ENCODE peak calls at places on chromosome 6, in four cellular contexts. L, I, Z and A are unnamed samples.

GRCh38 chr6:44001318-44001868 is 125.9 kb downstream of the MRPL14 start:
- DNase-seq in L (peak), I (no peak), Z (no peak), A (no peak)

GRCh38 chr6:75524322-75524972 is 30.8 kb upstream of the FILIP1 start:
- DNase-seq in L (no peak), I (no peak), Z (no peak), A (no peak)

GRCh38 chr6:125728739-125729138 is 20.7 kb upstream of the HEY2 start:
- DNase-seq in L (no peak), I (no peak), Z (no peak), A (no peak)

GRCh38 chr6:63523630-63524029 is 48.6 kb upstream of the LOC128125822 start:
- DNase-seq in L (no peak), I (no peak), Z (no peak), A (no peak)

GRCh38 chr6:147586044-147586443 is 77.6 kb downstream of the SAMD5 start:
- DNase-seq in L (no peak), I (peak), Z (peak), A (no peak)

GRCh38 chr6:12490904-12491571 is 200.9 kb downstream of the EDN1 start:
- DNase-seq in L (no peak), I (no peak), Z (no peak), A (no peak)

GRCh38 chr6:157675859-157676640 is 147.0 kb upstream of the SNX9 start:
- DNase-seq in L (no peak), I (no peak), Z (no peak), A (no peak)

GRCh38 chr6:150296890-150297289 is 71.9 kb upstream of the IYD start:
- DNase-seq in L (no peak), I (no peak), Z (no peak), A (no peak)

GRCh38 chr6:101626264-101626663 is 232.8 kb downstream of the GRIK2 start:
- DNase-seq in L (no peak), I (no peak), Z (no peak), A (no peak)

GRCh38 chr6:15429146-15430110 is 183.6 kb downstream of the JARID2 start:
- DNase-seq in L (no peak), I (no peak), Z (no peak), A (no peak)

GRCh38 chr6:3811191-3811590 is 38.0 kb upstream of the FAM50B start:
- DNase-seq in L (no peak), I (no peak), Z (no peak), A (no peak)

GRCh38 chr6:100117680-100118079 is 123.7 kb upstream of the MCHR2 start:
- DNase-seq in L (no peak), I (no peak), Z (no peak), A (no peak)

GRCh38 chr6:137847748-137848147 is 19.3 kb upstream of the TNFAIP3 start:
- DNase-seq in L (no peak), I (no peak), Z (no peak), A (no peak)

GRCh38 chr6:158879180-158879579 is 60.0 kb upstream of the EZR start:
- DNase-seq in L (no peak), I (no peak), Z (no peak), A (no peak)

GRCh38 chr6:168447741-168448140 is 6.8 kb downstream of the SMOC2 start:
- DNase-seq in L (no peak), I (no peak), Z (no peak), A (no peak)

GRCh38 chr6:87772597-87773530 is 70.8 kb upstream of the AKIRIN2 start:
- DNase-seq in L (no peak), I (no peak), Z (no peak), A (no peak)

GRCh38 chr6:107080036-107080435 is 35.3 kb downstream of the BEND3 start:
- DNase-seq in L (no peak), I (no peak), Z (no peak), A (no peak)
- TF ChIP-seq CTCF in L (no peak), I (no peak), Z (no peak), A (peak)

GRCh38 chr6:28496099-28496779 is 19.4 kb downstream of the GPX6 start:
- DNase-seq in L (no peak), I (no peak), Z (no peak), A (no peak)
- TF ChIP-seq CTCF in L (no peak), I (no peak), Z (no peak), A (peak)

GRCh38 chr6:24283043-24283985 is 74.5 kb downstream of the DCDC2 start:
- DNase-seq in L (peak), I (peak), Z (peak), A (peak)
- TF ChIP-seq CTCF in L (peak), I (peak), Z (no peak), A (peak)

DNA sequence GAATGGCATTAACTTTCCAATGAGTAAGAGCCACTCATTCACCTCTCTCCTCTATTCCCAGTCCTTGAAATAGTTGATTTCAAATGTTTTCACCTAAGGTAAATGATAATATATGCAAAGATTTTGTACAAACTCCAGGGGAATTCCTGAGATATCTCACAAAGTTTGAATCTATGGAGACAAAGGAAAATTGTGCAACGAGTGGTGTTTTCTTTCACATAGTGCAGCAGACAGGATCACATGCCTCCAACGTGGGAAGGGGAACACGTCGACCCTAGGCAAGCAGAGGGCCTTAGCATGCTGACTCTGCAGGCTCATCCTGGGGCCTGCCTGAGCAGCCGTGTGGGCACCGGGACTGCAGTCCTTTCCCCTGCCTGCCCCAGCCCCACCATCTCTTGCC is 195.6 kb upstream of the THBS2 start:
- DNase-seq in L (no peak), I (no peak), Z (no peak), A (no peak)
- TF ChIP-seq CTCF in L (no peak), I (no peak), Z (no peak), A (no peak)

GRCh38 chr6:90500458-90500857 is 86.4 kb downstream of the MAP3K7 start:
- DNase-seq in L (no peak), I (no peak), Z (no peak), A (no peak)

GRCh38 chr6:90496617-90497016 is 90.3 kb downstream of the MAP3K7 start:
- DNase-seq in L (no peak), I (no peak), Z (no peak), A (no peak)

GRCh38 chr6:90495216-90495817 is 91.6 kb downstream of the MAP3K7 start:
- DNase-seq in L (no peak), I (no peak), Z (no peak), A (no peak)

GRCh38 chr6:90496191-90496590 is 90.7 kb downstream of the MAP3K7 start:
- DNase-seq in L (no peak), I (no peak), Z (no peak), A (no peak)

DNA sequence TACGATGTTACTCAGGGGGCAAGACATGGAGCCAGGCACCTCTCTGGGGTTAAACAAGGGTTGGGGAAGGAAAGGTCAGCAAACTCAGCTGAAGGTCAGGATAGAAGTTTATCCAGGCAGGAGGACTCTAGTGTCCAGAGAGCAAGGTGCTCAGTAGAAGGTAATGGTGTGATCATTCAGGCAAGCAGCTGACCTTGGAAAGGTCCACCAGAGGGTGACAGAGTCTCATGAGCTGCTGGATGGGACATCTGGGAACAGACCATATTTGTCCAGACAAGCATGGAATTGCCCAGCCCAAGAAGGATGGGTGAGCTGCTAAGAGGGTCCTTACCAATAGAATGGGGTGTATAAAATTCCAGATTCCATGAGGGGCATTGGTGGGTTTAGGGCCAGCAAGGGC is 89.5 kb downstream of the MAP3K7 start:
- DNase-seq in L (no peak), I (no peak), Z (no peak), A (no peak)
- TF ChIP-seq CTCF in L (no peak), I (no peak), Z (no peak), A (no peak)